ENCODE peak calls at places on chromosomes 2 and 18, in eight cellular contexts. D, V, N, F, Q, P, Y and Z are unnamed samples.
A peak's percentile ranks its signal among the peaks of the same experiment; 100 is the strongest.

GRCh38 chr2:71566271-71566858 is 113.0 kb downstream of the DYSF start:
- DNase-seq in Y (no peak), P (no peak), V (no peak), Q (no peak), D (no peak), N (no peak), F (no peak), Z (no peak)

GRCh38 chr2:195563857-195564512 is 93.0 kb upstream of the SLC39A10 start:
- DNase-seq in D (peak; percentile 80), Y (no peak), V (no peak), Q (no peak), P (no peak), F (no peak), N (no peak), Z (no peak)

GRCh38 chr2:25618676-25619075 is 54.7 kb downstream of the DTNB start:
- DNase-seq in P (no peak), D (no peak), F (no peak), Y (peak; percentile 80), Q (peak; percentile 17), N (no peak), V (no peak), Z (no peak)

GRCh38 chr2:98936917-98937351 is 909 bp upstream of the CRACDL start:
- DNase-seq in N (no peak), F (no peak), V (no peak), P (no peak), Y (no peak), Q (no peak), D (no peak), Z (peak; percentile 22)

GRCh38 chr2:37764739-37765138 is 93.3 kb upstream of the CDC42EP3 start:
- DNase-seq in Q (no peak), D (no peak), N (no peak), V (no peak), F (no peak), P (no peak), Y (no peak), Z (no peak)

GRCh38 chr2:203200866-203201265 is 38.0 kb upstream of the CYP20A1 start:
- DNase-seq in D (no peak), Q (no peak), N (no peak), Y (no peak), F (no peak), V (no peak), P (no peak), Z (no peak)

GRCh38 chr2:1591978-1592907 is 152.1 kb downstream of the PXDN start:
- DNase-seq in F (no peak), V (peak; percentile 80), P (peak; percentile 72), D (no peak), Y (no peak), N (no peak), Q (no peak), Z (peak; percentile 71)

GRCh38 chr18:32802606-32803451 is 30.0 kb upstream of the KLHL14 start:
- DNase-seq in Q (no peak), F (no peak), V (no peak), P (no peak), D (no peak), N (no peak), Y (no peak), Z (no peak)

GRCh38 chr2:206004004-206004693 is 81.8 kb downstream of the INO80D start:
- DNase-seq in P (peak; percentile 50), V (peak; percentile 59), Y (no peak), Q (peak; percentile 38), F (no peak), D (peak; percentile 64), N (peak; percentile 10), Z (peak; percentile 37)

GRCh38 chr2:13474538-13474937 is 757.8 kb downstream of the TRIB2 start:
- DNase-seq in Y (no peak), D (no peak), Q (no peak), V (no peak), F (no peak), P (no peak), N (no peak), Z (no peak)

GRCh38 chr2:233929352-233929843 is 12.2 kb downstream of the TRPM8 start:
- DNase-seq in N (peak; percentile 8), D (no peak), V (no peak), F (no peak), Q (peak; percentile 37), P (no peak), Y (no peak), Z (no peak)